ENCODE peak calls at places on chromosomes 7 and 10, in five cellular contexts. One of them, this sample, is unnamed.

GRCh38 chr7:87548123-87548919 is 52.4 kb downstream of the ABCB1 start:
- DNase-seq in activated T-helper 1 cell treated with Interleukin-2 at 50 U/mL for 16 hours: no peak
- DNase-seq in memory B cell: no peak
- DNase-seq in GF-D8: no peak
- DNase-seq in Calu3: no peak
- DNase-seq in this sample: no peak

GRCh38 chr10:105347487-105347886 is 706.4 kb downstream of the SORCS3 start:
- DNase-seq in activated T-helper 1 cell treated with Interleukin-2 at 50 U/mL for 16 hours: no peak
- DNase-seq in memory B cell: no peak
- DNase-seq in GF-D8: no peak
- DNase-seq in Calu3: no peak
- DNase-seq in this sample: no peak

GRCh38 chr10:108911814-108912541 is 1011.3 kb downstream of the XPNPEP1 start:
- DNase-seq in activated T-helper 1 cell treated with Interleukin-2 at 50 U/mL for 16 hours: no peak
- DNase-seq in memory B cell: peak; percentile 20
- DNase-seq in GF-D8: no peak
- DNase-seq in Calu3: no peak
- DNase-seq in this sample: peak; percentile 63

GRCh38 chr10:93471110-93471651 is 11.0 kb downstream of the MYOF start:
- DNase-seq in activated T-helper 1 cell treated with Interleukin-2 at 50 U/mL for 16 hours: no peak
- DNase-seq in memory B cell: no peak
- DNase-seq in GF-D8: no peak
- DNase-seq in Calu3: no peak
- DNase-seq in this sample: peak; percentile 96

GRCh38 chr7:127854383-127854782 is 176.9 kb downstream of the LRRC4 start:
- DNase-seq in activated T-helper 1 cell treated with Interleukin-2 at 50 U/mL for 16 hours: no peak
- DNase-seq in memory B cell: no peak
- DNase-seq in GF-D8: no peak
- DNase-seq in Calu3: no peak
- DNase-seq in this sample: no peak

GRCh38 chr7:97871659-97872024 is 566 bp downstream of the ASNS start:
- DNase-seq in activated T-helper 1 cell treated with Interleukin-2 at 50 U/mL for 16 hours: peak; percentile 6
- DNase-seq in memory B cell: no peak
- DNase-seq in GF-D8: no peak
- DNase-seq in Calu3: peak; percentile 1
- DNase-seq in this sample: no peak

GRCh38 chr10:108384378-108384777 is 1219.9 kb upstream of the SORCS1 start:
- DNase-seq in activated T-helper 1 cell treated with Interleukin-2 at 50 U/mL for 16 hours: no peak
- DNase-seq in memory B cell: no peak
- DNase-seq in GF-D8: no peak
- DNase-seq in Calu3: no peak
- DNase-seq in this sample: no peak

GRCh38 chr7:23220690-23221305 is 25.8 kb upstream of the GPNMB start:
- DNase-seq in activated T-helper 1 cell treated with Interleukin-2 at 50 U/mL for 16 hours: no peak
- DNase-seq in memory B cell: no peak
- DNase-seq in GF-D8: no peak
- DNase-seq in Calu3: no peak
- DNase-seq in this sample: no peak

GRCh38 chr7:129990403-129991192 is 37.8 kb upstream of the UBE2H start:
- DNase-seq in activated T-helper 1 cell treated with Interleukin-2 at 50 U/mL for 16 hours: no peak
- DNase-seq in memory B cell: peak; percentile 14
- DNase-seq in GF-D8: no peak
- DNase-seq in Calu3: no peak
- DNase-seq in this sample: no peak

GRCh38 chr7:116679495-116679894 is 7.5 kb downstream of the MET start:
- DNase-seq in activated T-helper 1 cell treated with Interleukin-2 at 50 U/mL for 16 hours: no peak
- DNase-seq in memory B cell: no peak
- DNase-seq in GF-D8: no peak
- DNase-seq in Calu3: no peak
- DNase-seq in this sample: peak; percentile 59

GRCh38 chr10:6878067-6878412 is 298.0 kb upstream of the PRKCQ start:
- DNase-seq in activated T-helper 1 cell treated with Interleukin-2 at 50 U/mL for 16 hours: no peak
- DNase-seq in memory B cell: no peak
- DNase-seq in GF-D8: no peak
- DNase-seq in Calu3: no peak
- DNase-seq in this sample: no peak

GRCh38 chr10:3239066-3239919 is 66.7 kb upstream of the PITRM1 start:
- DNase-seq in activated T-helper 1 cell treated with Interleukin-2 at 50 U/mL for 16 hours: peak; percentile 58
- DNase-seq in memory B cell: peak; percentile 74
- DNase-seq in GF-D8: no peak
- DNase-seq in Calu3: peak; percentile 85
- DNase-seq in this sample: peak; percentile 56

GRCh38 chr7:117759950-117760640 is 113.1 kb downstream of the CTTNBP2 start:
- DNase-seq in activated T-helper 1 cell treated with Interleukin-2 at 50 U/mL for 16 hours: no peak
- DNase-seq in memory B cell: no peak
- DNase-seq in GF-D8: no peak
- DNase-seq in Calu3: no peak
- DNase-seq in this sample: no peak

GRCh38 chr7:88357794-88358533 is 51.3 kb upstream of the STEAP4 start:
- DNase-seq in activated T-helper 1 cell treated with Interleukin-2 at 50 U/mL for 16 hours: no peak
- DNase-seq in memory B cell: no peak
- DNase-seq in GF-D8: no peak
- DNase-seq in Calu3: no peak
- DNase-seq in this sample: peak; percentile 46

This sample was measured in Caki2.